ENCODE peak calls at places on chromosome 2, in five cellular contexts. R is sigmoid colon, Z is nephron progenitor cell, K is IMR-90, V is adrenal gland. W is an unnamed sample.

GRCh38 chr2:201452856-201453643 is 1.5 kb downstream of the STRADB start:
- DNase-seq in Z (no peak), K (no peak), V (peak), R (no peak), W (no peak)

GRCh38 chr2:194686569-194686968 is 970.5 kb upstream of the SLC39A10 start:
- DNase-seq in V (no peak), K (no peak), R (no peak), Z (no peak), W (no peak)

GRCh38 chr2:163213699-163214098 is 375.1 kb upstream of the KCNH7 start:
- DNase-seq in Z (no peak), K (peak), V (no peak), R (no peak), W (peak)

GRCh38 chr2:39481611-39482010 is 44.5 kb upstream of the MAP4K3 start:
- DNase-seq in V (no peak), K (peak), Z (no peak), R (no peak), W (peak)

GRCh38 chr2:231393149-231394131 is 2.1 kb upstream of the B3GNT7 start:
- DNase-seq in K (no peak), R (no peak), Z (no peak), V (peak), W (no peak)

GRCh38 chr2:8488001-8488738 is 193.7 kb upstream of the ID2 start:
- DNase-seq in Z (no peak), R (peak), K (no peak), V (no peak), W (no peak)

GRCh38 chr2:100052645-100053044 is 89.7 kb downstream of the AFF3 start:
- DNase-seq in V (no peak), R (no peak), Z (no peak), K (no peak), W (no peak)

GRCh38 chr2:71455741-71456569 is 2.6 kb downstream of the DYSF start:
- DNase-seq in V (no peak), K (no peak), R (no peak), Z (peak), W (no peak)

GRCh38 chr2:7672027-7672684 is 754.9 kb downstream of the RNF144A start:
- DNase-seq in Z (peak), K (peak), V (peak), R (no peak), W (peak)

GRCh38 chr2:56299166-56299806 is 115.5 kb downstream of the CCDC85A start:
- DNase-seq in V (no peak), Z (no peak), K (no peak), R (no peak), W (no peak)